ENCODE peak calls at places on chromosomes 13 and 19, in six cellular contexts. K, P, Z, T, J and G are unnamed samples.
A peak's percentile ranks its signal among the peaks of the same experiment; 100 is the strongest.

GRCh38 chr19:32863841-32864240 is 5.7 kb downstream of the SLC7A9 start:
- DNase-seq in K (no peak), P (no peak), Z (no peak), T (no peak), J (no peak), G (no peak)

GRCh38 chr13:74904547-74904946 is 577.4 kb downstream of the TBC1D4 start:
- DNase-seq in K (no peak), P (no peak), Z (no peak), T (no peak), J (no peak), G (no peak)

GRCh38 chr19:57241181-57241580 is 749 bp downstream of the ZNF805 start:
- DNase-seq in K (no peak), P (no peak), Z (peak; percentile 33), T (peak; percentile 33), J (no peak), G (peak; percentile 12)

GRCh38 chr13:24459234-24459633 is 53.3 kb downstream of the PARP4 start:
- DNase-seq in K (no peak), P (no peak), Z (peak; percentile 87), T (peak; percentile 80), J (no peak), G (no peak)

GRCh38 chr13:94656766-94657165 is 55.1 kb downstream of the GPR180 start:
- DNase-seq in K (no peak), P (no peak), Z (peak; percentile 75), T (peak; percentile 97), J (no peak), G (peak; percentile 73)

GRCh38 chr19:5048091-5048726 is 79.3 kb downstream of the KDM4B start:
- DNase-seq in K (peak; percentile 62), P (peak; percentile 83), Z (peak; percentile 87), T (peak; percentile 75), J (peak; percentile 45), G (peak; percentile 82)

GRCh38 chr13:92355213-92355612 is 871.4 kb upstream of the GPC6 start:
- DNase-seq in K (no peak), P (no peak), Z (peak; percentile 84), T (peak; percentile 30), J (no peak), G (peak; percentile 47)

GRCh38 chr13:51862965-51863364 is 1.2 kb downstream of the CCDC70 start:
- DNase-seq in K (no peak), P (no peak), Z (no peak), T (no peak), J (no peak), G (no peak)

GRCh38 chr19:996051-996838 is 4.0 kb upstream of the GRIN3B start:
- DNase-seq in K (no peak), P (peak; percentile 83), Z (peak; percentile 61), T (peak; percentile 62), J (peak; percentile 64), G (peak; percentile 52)

GRCh38 chr19:45306522-45307027 is 16.1 kb downstream of the CKM start:
- DNase-seq in K (no peak), P (no peak), Z (no peak), T (no peak), J (no peak), G (no peak)

GRCh38 chr19:2867025-2867991 is at the start of gene ZNF556:
- DNase-seq in K (no peak), P (no peak), Z (no peak), T (peak; percentile 87), J (no peak), G (no peak)

GRCh38 chr13:58994778-58995177 is 1169.0 kb downstream of the DIAPH3 start:
- DNase-seq in K (no peak), P (no peak), Z (no peak), T (no peak), J (no peak), G (no peak)

GRCh38 chr13:42996584-42996983 is 4.5 kb upstream of the EPSTI1 start:
- DNase-seq in K (no peak), P (no peak), Z (peak; percentile 69), T (peak; percentile 94), J (no peak), G (peak; percentile 91)

GRCh38 chr13:34410653-34411052 is 531.4 kb upstream of the NBEA start:
- DNase-seq in K (no peak), P (no peak), Z (peak; percentile 51), T (peak; percentile 33), J (no peak), G (no peak)